ENCODE peak calls at places on chromosomes 6 and 20, in four cellular contexts. R, O, X and Q are unnamed samples.

GRCh38 chr20:18694071-18694470 is 106.2 kb downstream of the DTD1 start:
- DNase-seq in R (no peak), O (no peak), X (no peak), Q (no peak)

GRCh38 chr6:70135783-70136182 is 167.1 kb downstream of the COL9A1 start:
- DNase-seq in O (no peak), R (no peak), X (no peak), Q (no peak)

GRCh38 chr20:58893355-58894151 is 41.0 kb downstream of the GNAS start:
- DNase-seq in R (no peak), O (no peak), X (no peak), Q (no peak)

GRCh38 chr6:32843979-32844838 is at the start of gene PSMB8:
- DNase-seq in O (peak), X (peak), R (peak), Q (peak)

GRCh38 chr20:46994341-46994740 is 99.7 kb downstream of the EYA2 start:
- DNase-seq in X (no peak), O (no peak), R (no peak), Q (no peak)

GRCh38 chr6:106069478-106069877 is 16.7 kb upstream of the PRDM1 start:
- DNase-seq in R (no peak), O (no peak), X (no peak), Q (no peak)

GRCh38 chr20:60037120-60037499 is 78.9 kb downstream of the CDH26 start:
- DNase-seq in X (no peak), R (peak), O (no peak), Q (no peak)

GRCh38 chr6:20704325-20704724 is 170.1 kb downstream of the CDKAL1 start:
- DNase-seq in O (no peak), R (no peak), X (no peak), Q (no peak)

GRCh38 chr6:36249010-36249409 is 20.9 kb upstream of the PNPLA1 start:
- DNase-seq in R (no peak), X (no peak), O (no peak), Q (no peak)

GRCh38 chr20:16505894-16506293 is 67.4 kb downstream of the KIF16B start:
- DNase-seq in R (no peak), O (no peak), X (no peak), Q (no peak)

GRCh38 chr6:15905488-15906392 is 223.1 kb upstream of the MYLIP start:
- DNase-seq in R (no peak), O (peak), X (no peak), Q (no peak)

GRCh38 chr20:17875106-17875980 is 93.3 kb downstream of the SNX5 start:
- DNase-seq in R (no peak), X (no peak), O (no peak), Q (no peak)

GRCh38 chr20:43243672-43244269 is 54.1 kb upstream of the PTPRT start:
- DNase-seq in X (peak), O (no peak), R (peak), Q (no peak)

GRCh38 chr6:125947581-125947980 is 9.0 kb upstream of the HINT3 start:
- DNase-seq in R (no peak), O (no peak), X (no peak), Q (no peak)

GRCh38 chr6:166826264-166826663 is 130.1 kb downstream of the RNASET2 start:
- DNase-seq in R (no peak), X (no peak), O (no peak), Q (no peak)

GRCh38 chr6:143962644-143962929 is 45.5 kb downstream of the PLAGL1 start:
- DNase-seq in R (no peak), O (no peak), X (peak), Q (no peak)

GRCh38 chr20:2890743-2891142 is 17.5 kb downstream of the PTPRA start:
- DNase-seq in R (no peak), X (no peak), O (no peak), Q (no peak)

GRCh38 chr6:32177182-32177787 is 920 bp upstream of the RNF5 start:
- DNase-seq in O (no peak), X (peak), R (no peak), Q (no peak)

GRCh38 chr6:7424967-7425807 is 35.6 kb downstream of the RIOK1 start:
- DNase-seq in R (peak), X (no peak), O (peak), Q (no peak)

GRCh38 chr6:163176097-163176496 is 238.4 kb upstream of the QKI start:
- DNase-seq in O (no peak), X (no peak), R (no peak), Q (no peak)

GRCh38 chr20:56795492-56795891 is 166.4 kb downstream of the TFAP2C start:
- DNase-seq in X (no peak), R (no peak), O (no peak), Q (no peak)

GRCh38 chr6:170137176-170137891 is 153.5 kb downstream of the DLL1 start:
- DNase-seq in X (no peak), O (no peak), R (no peak), Q (no peak)

GRCh38 chr6:95293257-95293656 is 284.1 kb upstream of the MANEA start:
- DNase-seq in O (no peak), R (no peak), X (no peak), Q (no peak)

GRCh38 chr6:136846046-136846445 is 23.7 kb downstream of the PEX7 start:
- DNase-seq in X (peak), R (peak), O (peak), Q (no peak)

GRCh38 chr6:167056370-167056769 is 57.2 kb downstream of the CEP43 start:
- DNase-seq in R (no peak), O (peak), X (no peak), Q (no peak)

GRCh38 chr6:11847515-11848244 is 69.1 kb upstream of the ADTRP start:
- DNase-seq in R (no peak), X (no peak), O (no peak), Q (no peak)

GRCh38 chr6:18330548-18331066 is 56.5 kb upstream of the RNF144B start:
- DNase-seq in X (no peak), O (peak), R (no peak), Q (no peak)

GRCh38 chr6:165969184-165969583 is 198.5 kb downstream of the TBXT start:
- DNase-seq in O (no peak), X (no peak), R (no peak), Q (no peak)

GRCh38 chr6:835476-836160 is 142.7 kb upstream of the EXOC2 start:
- DNase-seq in X (no peak), R (peak), O (no peak), Q (no peak)

GRCh38 chr6:158049055-158050028 is 67.7 kb downstream of the SYNJ2 start:
- DNase-seq in R (no peak), X (no peak), O (no peak), Q (no peak)

GRCh38 chr6:5215799-5216198 is 45.0 kb downstream of the LYRM4 start:
- DNase-seq in X (no peak), R (no peak), O (no peak), Q (no peak)

GRCh38 chr20:35871311-35871771 is 83.0 kb downstream of the SCAND1 start:
- DNase-seq in X (no peak), O (no peak), R (no peak), Q (no peak)

GRCh38 chr6:153956807-153957206 is 82.2 kb upstream of the OPRM1 start:
- DNase-seq in X (no peak), R (no peak), O (no peak), Q (no peak)

GRCh38 chr6:47132724-47133123 is 90.6 kb upstream of the ADGRF1 start:
- DNase-seq in X (no peak), R (no peak), O (no peak), Q (no peak)

GRCh38 chr6:128725271-128726233 is 157.4 kb upstream of the LAMA2 start:
- DNase-seq in O (no peak), R (peak), X (peak), Q (no peak)

GRCh38 chr6:136968831-136969230 is 46.7 kb downstream of the SLC35D3 start:
- DNase-seq in R (no peak), X (no peak), O (no peak), Q (no peak)

GRCh38 chr6:53694800-53695394 is 29.3 kb upstream of the KLHL31 start:
- DNase-seq in O (no peak), X (no peak), R (no peak), Q (no peak)

GRCh38 chr6:11702039-11702795 is 76.4 kb downstream of the ADTRP start:
- DNase-seq in O (no peak), R (peak), X (no peak), Q (no peak)

GRCh38 chr6:109197061-109197460 is 101.8 kb downstream of the CEP57L1 start:
- DNase-seq in R (no peak), O (no peak), X (no peak), Q (no peak)

GRCh38 chr20:24918579-24919566 is 30.2 kb upstream of the CST7 start:
- DNase-seq in O (no peak), R (no peak), X (no peak), Q (no peak)
- TF ChIP-seq CTCF in O (no peak), R (no peak), X (no peak), Q (no peak)

GRCh38 chr6:100899202-100899601 is 18.1 kb upstream of the ASCC3 start:
- DNase-seq in O (no peak), X (no peak), R (no peak), Q (no peak)
- H3K27ac ChIP-seq in O (no peak), X (no peak), R (no peak), Q (no peak)

DNA sequence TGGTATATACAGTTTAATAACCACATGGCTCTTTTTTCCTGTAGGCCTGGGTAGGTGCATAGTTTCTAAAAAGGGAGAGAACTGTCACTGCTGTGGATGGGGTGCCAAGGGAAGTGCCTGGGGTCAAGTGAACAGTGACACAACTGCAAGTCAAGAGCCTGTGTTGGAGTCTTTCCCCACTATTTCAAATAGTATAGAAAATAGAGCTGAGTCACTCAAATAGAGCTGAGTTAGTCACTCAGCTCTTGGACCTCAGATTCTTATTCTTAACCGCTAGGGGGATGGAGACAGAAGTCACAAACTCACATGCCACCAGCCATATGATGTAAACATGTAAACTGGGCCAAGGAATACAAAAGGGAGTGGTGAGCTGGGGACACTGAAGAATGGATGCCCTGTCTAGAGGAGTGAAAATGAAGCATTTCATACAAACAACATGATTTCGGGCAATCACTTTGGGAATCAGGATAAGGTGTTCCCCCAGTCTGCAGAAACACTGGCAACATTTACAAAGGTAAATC is 2.1 kb downstream of the NQO2 start:
- DNase-seq in O (peak), X (peak), R (peak), Q (no peak)
- TF ChIP-seq CTCF in O (peak), X (peak), R (peak), Q (peak)

GRCh38 chr20:25252226-25252625 is 4.3 kb downstream of the PYGB start:
- DNase-seq in O (no peak), X (no peak), R (no peak), Q (no peak)

GRCh38 chr20:25252686-25253421 is 5.0 kb downstream of the PYGB start:
- DNase-seq in O (no peak), R (no peak), X (no peak), Q (no peak)

GRCh38 chr20:25254986-25255680 is 7.2 kb downstream of the PYGB start:
- DNase-seq in X (no peak), R (no peak), O (no peak), Q (no peak)

GRCh38 chr20:25254571-25254970 is 6.7 kb downstream of the PYGB start:
- DNase-seq in R (no peak), O (no peak), X (peak), Q (no peak)

DNA sequence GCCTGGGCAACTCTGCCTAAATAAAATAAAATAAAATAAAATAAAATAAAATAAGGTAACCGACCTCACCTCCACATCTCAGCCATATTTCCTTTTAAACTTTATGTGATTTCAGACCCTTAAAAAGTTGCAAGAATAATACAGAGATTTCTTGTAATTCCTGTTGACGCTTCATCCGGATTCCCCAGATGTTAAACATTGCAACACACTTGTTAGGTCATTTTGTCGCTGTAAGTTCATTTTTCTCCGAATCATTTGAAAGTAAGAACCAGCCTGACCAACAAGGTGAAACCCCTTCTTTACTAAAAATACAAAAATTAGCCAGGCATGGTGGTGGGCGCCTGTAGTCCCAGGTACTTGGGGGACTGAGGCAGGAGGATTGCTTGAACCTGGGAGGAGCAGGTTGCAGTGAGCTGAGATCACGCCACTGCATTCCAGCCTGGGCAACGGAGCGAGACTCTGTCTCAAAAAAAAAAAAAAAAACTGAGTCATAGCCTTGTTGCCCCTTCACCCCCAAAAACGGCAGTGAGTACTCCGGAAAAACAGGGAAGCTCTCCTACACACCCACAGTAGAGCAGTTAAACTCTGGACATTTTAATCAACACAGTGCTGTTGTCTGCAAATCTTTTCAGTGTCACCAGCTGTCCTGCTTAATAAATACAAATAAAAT is 5.9 kb downstream of the PYGB start:
- DNase-seq in X (no peak), O (no peak), R (no peak), Q (no peak)
- H3K27ac ChIP-seq in X (no peak), O (no peak), R (no peak), Q (peak)

DNA sequence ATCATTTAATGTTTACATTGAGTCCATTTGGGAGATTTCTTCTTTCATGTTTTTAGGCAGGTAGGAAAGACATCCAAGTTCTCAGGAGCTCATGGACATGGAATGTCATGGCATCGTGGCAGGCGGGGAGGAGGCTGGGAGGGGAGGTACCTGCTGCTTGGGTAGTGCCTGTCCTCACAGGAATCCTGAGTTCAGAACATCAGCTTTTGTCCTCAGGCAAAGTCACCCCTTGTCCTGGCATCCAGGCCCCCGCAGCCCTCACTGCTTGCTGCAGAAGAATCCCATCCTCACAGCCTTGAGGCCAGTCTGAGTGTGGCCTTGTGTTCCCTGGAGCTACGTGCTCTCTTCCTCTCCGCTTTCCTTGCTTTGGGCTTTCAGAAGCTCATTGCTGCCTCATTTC is 157.4 kb downstream of the CFAP61 start:
- DNase-seq in O (no peak), X (no peak), R (no peak), Q (no peak)
- TF ChIP-seq CTCF in O (no peak), X (no peak), R (no peak), Q (no peak)

DNA sequence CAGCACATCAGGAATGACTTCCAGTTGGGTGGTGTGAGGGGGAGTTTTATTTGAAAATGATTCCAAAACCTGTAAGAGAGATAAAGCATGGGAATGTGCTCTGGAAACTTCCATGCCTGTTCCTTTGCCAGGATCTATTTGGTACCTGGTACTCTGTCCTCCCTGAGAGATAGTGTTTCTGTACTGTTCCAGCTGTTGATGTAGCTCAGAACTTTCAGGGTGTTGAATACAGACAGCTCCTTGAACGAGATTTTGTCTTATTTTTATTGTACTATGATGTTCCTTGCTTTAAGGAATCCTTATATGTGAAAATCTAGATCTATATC is 148.7 kb upstream of the RIPOR2 start:
- DNase-seq in O (no peak), X (no peak), R (no peak), Q (no peak)
- H3K27ac ChIP-seq in O (no peak), X (no peak), R (no peak), Q (no peak)